ENCODE peak calls at places on chromosome 18, in seven cellular contexts. Y is Peyer's patch, D is breast epithelium, J is GM12878, C is uterus, O is sigmoid colon, U is HCT116. I is an unnamed sample.

GRCh38 chr18:74682998-74683311 is 85.3 kb downstream of the ZNF407 start:
- DNase-seq in Y (no peak), D (no peak), J (no peak), C (no peak), O (no peak), U (no peak), I (no peak)

GRCh38 chr18:37294951-37295350 is 270.6 kb downstream of the CELF4 start:
- DNase-seq in Y (no peak), D (no peak), J (no peak), C (no peak), O (no peak), U (no peak), I (peak; percentile 25)

GRCh38 chr18:49795612-49796552 is 17.5 kb downstream of the ACAA2 start:
- DNase-seq in Y (no peak), D (no peak), J (no peak), C (no peak), O (no peak), U (no peak), I (no peak)

GRCh38 chr18:43578636-43579203 is 301.4 kb upstream of the SYT4 start:
- DNase-seq in Y (no peak), D (no peak), J (no peak), C (no peak), O (no peak), U (no peak), I (no peak)

GRCh38 chr18:79926306-79926705 is 25.1 kb downstream of the SLC66A2 start:
- DNase-seq in Y (peak; percentile 29), D (peak; percentile 20), J (no peak), C (peak; percentile 4), O (peak; percentile 38), U (no peak), I (no peak)

GRCh38 chr18:57748770-57749603 is 54.1 kb downstream of the ATP8B1 start:
- DNase-seq in Y (peak; percentile 65), D (no peak), J (peak; percentile 28), C (no peak), O (no peak), U (no peak), I (peak; percentile 66)

GRCh38 chr18:62881509-62882016 is 166.2 kb downstream of the PHLPP1 start:
- DNase-seq in Y (no peak), D (no peak), J (no peak), C (no peak), O (no peak), U (peak; percentile 79), I (peak; percentile 3)

GRCh38 chr18:57242285-57242684 is 95.4 kb downstream of the BOD1L2 start:
- DNase-seq in Y (no peak), D (no peak), J (no peak), C (no peak), O (no peak), U (no peak), I (no peak)

GRCh38 chr18:49371786-49372185 is 88.7 kb downstream of the DYM start:
- DNase-seq in Y (no peak), D (no peak), J (no peak), C (no peak), O (no peak), U (no peak), I (no peak)

GRCh38 chr18:50331691-50332090 is 43.2 kb upstream of the SKA1 start:
- DNase-seq in Y (no peak), D (no peak), J (no peak), C (no peak), O (no peak), U (no peak), I (no peak)

GRCh38 chr18:35513181-35513932 is 15.6 kb upstream of the INO80C start:
- DNase-seq in Y (no peak), D (no peak), J (no peak), C (peak; percentile 61), O (no peak), U (peak; percentile 54), I (no peak)

GRCh38 chr18:67305466-67305865 is 211.1 kb downstream of the DSEL start:
- DNase-seq in Y (no peak), D (no peak), J (no peak), C (no peak), O (no peak), U (no peak), I (no peak)

GRCh38 chr18:77557030-77557429 is 307.4 kb downstream of the GALR1 start:
- DNase-seq in Y (no peak), D (no peak), J (no peak), C (no peak), O (no peak), U (no peak), I (peak; percentile 48)

GRCh38 chr18:2958819-2959298 is 54.1 kb downstream of the LPIN2 start:
- DNase-seq in Y (no peak), D (no peak), J (no peak), C (peak; percentile 53), O (peak; percentile 77), U (no peak), I (peak; percentile 26)

GRCh38 chr18:54222922-54223567 is 1.4 kb downstream of the MBD2 start:
- DNase-seq in Y (peak; percentile 55), D (no peak), J (peak; percentile 78), C (no peak), O (no peak), U (peak; percentile 12), I (peak; percentile 26)

GRCh38 chr18:9859232-9859631 is 26.5 kb upstream of the TXNDC2 start:
- DNase-seq in Y (no peak), D (no peak), J (no peak), C (no peak), O (no peak), U (no peak), I (no peak)

GRCh38 chr18:5604778-5605177 is 61.0 kb upstream of the EPB41L3 start:
- DNase-seq in Y (peak; percentile 59), D (no peak), J (no peak), C (no peak), O (no peak), U (no peak), I (no peak)

GRCh38 chr18:48342125-48342524 is 67.1 kb downstream of the ZBTB7C start:
- DNase-seq in Y (no peak), D (no peak), J (no peak), C (no peak), O (no peak), U (no peak), I (no peak)

GRCh38 chr18:47953471-47953931 is 23.0 kb upstream of the SMAD2 start:
- DNase-seq in Y (peak; percentile 64), D (no peak), J (no peak), C (no peak), O (no peak), U (no peak), I (peak; percentile 98)

GRCh38 chr18:69978743-69979715 is 31.4 kb upstream of the CD226 start:
- DNase-seq in Y (no peak), D (no peak), J (no peak), C (no peak), O (no peak), U (no peak), I (no peak)

GRCh38 chr18:13726972-13727331 is 479 bp downstream of the RNMT start:
- DNase-seq in Y (peak; percentile 67), D (no peak), J (no peak), C (peak; percentile 43), O (peak; percentile 85), U (no peak), I (no peak)

GRCh38 chr18:36330435-36331049 is 33.0 kb downstream of the FHOD3 start:
- DNase-seq in Y (no peak), D (no peak), J (no peak), C (no peak), O (no peak), U (no peak), I (no peak)

DNA sequence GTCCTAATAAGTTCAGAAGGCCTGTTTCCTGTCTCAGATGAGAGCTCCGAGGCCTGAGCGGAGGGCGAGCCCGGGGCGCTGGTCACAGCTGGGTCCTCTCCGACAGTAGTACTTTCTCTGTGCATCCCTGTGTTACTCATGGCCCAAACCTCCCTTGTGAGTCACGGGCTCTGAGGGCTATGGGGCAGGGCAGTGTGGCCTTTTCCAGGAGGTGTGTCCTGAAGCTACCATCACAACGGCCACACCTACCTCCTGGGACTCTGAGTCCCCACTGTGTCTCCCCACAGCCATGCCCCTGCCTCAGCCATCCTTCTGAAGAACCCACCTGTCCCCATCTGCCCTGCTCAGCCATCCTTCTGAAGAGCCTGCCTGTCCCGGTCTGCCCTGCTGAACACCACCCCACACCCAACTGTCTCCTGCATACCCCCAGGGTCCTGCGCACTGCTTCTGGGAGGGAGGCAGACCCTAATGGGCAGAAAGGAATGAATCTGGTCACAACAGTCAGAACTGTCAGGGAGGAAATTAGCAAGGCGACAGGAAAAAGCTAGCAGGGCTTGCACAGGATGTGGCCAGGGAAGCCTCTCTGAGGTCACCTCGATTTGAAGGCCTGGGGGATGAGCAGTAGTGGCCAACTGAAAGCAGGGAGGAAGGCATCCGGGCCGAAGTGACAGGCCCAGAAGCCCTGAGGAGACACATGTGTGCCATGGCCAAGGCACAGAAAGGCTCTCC is 145.4 kb upstream of the RIOK3 start:
- DNase-seq in Y (peak; percentile 54), D (no peak), J (peak; percentile 39), C (peak; percentile 31), O (no peak), U (peak; percentile 16), I (peak; percentile 64)
- TF ChIP-seq POLR2A in Y (no peak), D (no peak), J (no peak), C (no peak), O (no peak), U (no peak), I (no peak)

DNA sequence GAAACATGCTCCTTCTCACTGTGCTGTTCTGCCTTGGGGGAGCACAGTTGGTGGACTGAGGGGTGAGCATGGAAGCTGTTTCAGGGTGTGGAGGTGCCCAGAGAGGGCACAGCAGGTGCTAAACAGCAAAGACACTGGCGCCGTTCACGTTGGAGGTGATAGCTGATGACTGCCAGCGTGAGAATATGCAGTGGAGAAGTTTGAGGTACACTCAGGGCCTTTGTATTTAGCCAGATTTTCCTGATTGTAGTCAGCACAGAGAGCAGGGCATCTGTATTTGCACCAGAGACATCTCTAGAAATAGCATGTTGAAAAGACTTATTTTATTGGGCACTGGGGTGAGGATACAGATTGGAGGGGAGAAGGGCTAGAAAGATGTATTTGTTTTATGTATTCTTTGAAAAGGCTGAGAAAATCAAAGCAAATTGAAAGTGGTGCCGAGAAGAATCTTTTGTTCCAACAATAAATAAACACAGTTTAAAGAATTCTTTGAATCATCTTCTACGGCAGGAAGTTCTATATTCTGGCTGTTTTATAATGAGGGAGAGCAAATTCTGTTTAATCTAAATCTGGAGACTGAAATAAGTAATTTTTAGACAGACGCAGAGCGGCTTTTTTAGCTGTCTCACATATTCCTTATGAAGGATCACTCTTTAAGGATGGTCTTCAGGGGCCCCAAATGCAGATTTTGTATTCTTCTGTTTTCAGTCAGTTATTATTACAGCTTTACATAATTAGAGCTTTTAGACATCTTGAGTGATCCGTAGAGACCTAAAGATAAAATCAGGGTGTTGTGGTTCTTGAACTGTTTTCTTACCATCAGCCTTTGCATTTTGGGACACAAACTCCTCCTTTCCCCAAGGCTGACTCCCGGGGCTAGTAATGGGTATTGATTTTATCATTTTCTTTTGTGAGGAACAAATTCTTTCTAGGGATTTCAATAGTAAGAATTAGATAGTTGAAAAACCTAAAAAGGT is 7.1 kb downstream of the ZNF532 start:
- DNase-seq in Y (no peak), D (no peak), J (no peak), C (no peak), O (peak; percentile 12), U (no peak), I (no peak)
- TF ChIP-seq POLR2A in Y (no peak), D (no peak), J (no peak), C (no peak), O (no peak), U (no peak), I (no peak)

GRCh38 chr18:22432672-22433137 is 15.0 kb upstream of the CTAGE1 start:
- DNase-seq in Y (peak; percentile 86), D (no peak), J (no peak), C (peak; percentile 83), O (peak; percentile 80), U (peak; percentile 26), I (peak; percentile 20)
- TF ChIP-seq POLR2A in Y (no peak), D (no peak), J (no peak), C (no peak), O (no peak), U (no peak), I (no peak)

GRCh38 chr18:778194-779007 is 33.6 kb downstream of the YES1 start:
- DNase-seq in Y (no peak), D (no peak), J (no peak), C (no peak), O (no peak), U (no peak), I (no peak)
- TF ChIP-seq POLR2A in Y (no peak), D (no peak), J (no peak), C (no peak), O (no peak), U (no peak), I (no peak)